ENCODE peak calls at places on chromosome 6, in eight cellular contexts. V is HFF-Myc; M is heart left ventricle; F is right lobe of liver; K is psoas muscle; Q is T-helper 1 cell; D is activated CD4-positive, alpha-beta T cell treated with anti-CD3 and anti-CD28 coated beads, Interleukin-2, amount 50 U/mL, for 4 hours; G is left lung. I is an unnamed sample.

GRCh38 chr6:65566117-65566516 is 140.9 kb downstream of the EYS start:
- DNase-seq in V (no peak), M (no peak), F (no peak), K (no peak), Q (no peak), D (no peak), G (no peak), I (no peak)

GRCh38 chr6:4889701-4890100 is 113.5 kb downstream of the CDYL start:
- DNase-seq in V (no peak), M (no peak), F (no peak), K (no peak), Q (no peak), D (no peak), G (no peak), I (no peak)

GRCh38 chr6:26521485-26522391 is 16.4 kb upstream of the HMGN4 start:
- DNase-seq in V (no peak), M (peak), F (peak), K (peak), Q (peak), D (peak), G (peak), I (peak)

GRCh38 chr6:36120979-36121706 is 9.2 kb upstream of the MAPK13 start:
- DNase-seq in V (no peak), M (peak), F (peak), K (peak), Q (no peak), D (peak), G (peak), I (no peak)

GRCh38 chr6:137493218-137494038 is 766 bp downstream of the OLIG3 start:
- DNase-seq in V (no peak), M (no peak), F (no peak), K (peak), Q (no peak), D (no peak), G (no peak), I (peak)

GRCh38 chr6:49676671-49677281 is 36.6 kb downstream of the CRISP2 start:
- DNase-seq in V (no peak), M (no peak), F (no peak), K (no peak), Q (no peak), D (no peak), G (no peak), I (no peak)

GRCh38 chr6:2630362-2630761 is 120.4 kb downstream of the MYLK4 start:
- DNase-seq in V (peak), M (no peak), F (no peak), K (no peak), Q (no peak), D (no peak), G (no peak), I (peak)

GRCh38 chr6:8749449-8749848 is 314.1 kb upstream of the SLC35B3 start:
- DNase-seq in V (no peak), M (no peak), F (no peak), K (no peak), Q (no peak), D (no peak), G (no peak), I (no peak)

GRCh38 chr6:92479821-92480220 is 939.5 kb downstream of the EPHA7 start:
- DNase-seq in V (no peak), M (no peak), F (no peak), K (no peak), Q (no peak), D (no peak), G (no peak), I (no peak)

GRCh38 chr6:53493635-53494025 is 51.3 kb downstream of the GCLC start:
- DNase-seq in V (no peak), M (no peak), F (no peak), K (no peak), Q (no peak), D (no peak), G (no peak), I (no peak)

GRCh38 chr6:139448094-139448649 is 73.7 kb upstream of the CITED2 start:
- DNase-seq in V (no peak), M (no peak), F (no peak), K (no peak), Q (no peak), D (no peak), G (no peak), I (no peak)

GRCh38 chr6:29926081-29926794 is 16.1 kb upstream of the HLA-A start:
- DNase-seq in V (no peak), M (peak), F (no peak), K (peak), Q (no peak), D (peak), G (no peak), I (peak)

GRCh38 chr6:113381957-113382356 is 475.2 kb upstream of the MARCKS start:
- DNase-seq in V (peak), M (no peak), F (no peak), K (no peak), Q (no peak), D (no peak), G (no peak), I (peak)

GRCh38 chr6:34657307-34657978 is 39.1 kb downstream of the ILRUN start:
- DNase-seq in V (no peak), M (peak), F (peak), K (no peak), Q (no peak), D (no peak), G (no peak), I (no peak)

GRCh38 chr6:35185302-35185681 is 28.5 kb upstream of the SCUBE3 start:
- DNase-seq in V (no peak), M (peak), F (no peak), K (peak), Q (no peak), D (no peak), G (peak), I (no peak)

GRCh38 chr6:3526962-3527796 is 70.3 kb upstream of the SLC22A23 start:
- DNase-seq in V (no peak), M (no peak), F (no peak), K (no peak), Q (no peak), D (no peak), G (no peak), I (no peak)

GRCh38 chr6:3769610-3770009 is 18.1 kb upstream of the PXDC1 start:
- DNase-seq in V (no peak), M (no peak), F (no peak), K (no peak), Q (no peak), D (no peak), G (no peak), I (no peak)

GRCh38 chr6:137692806-137693205 is 174.3 kb upstream of the TNFAIP3 start:
- DNase-seq in V (no peak), M (no peak), F (no peak), K (no peak), Q (no peak), D (no peak), G (no peak), I (no peak)

GRCh38 chr6:130324657-130325056 is 41.2 kb upstream of the TMEM200A start:
- DNase-seq in V (no peak), M (no peak), F (no peak), K (no peak), Q (no peak), D (no peak), G (no peak), I (no peak)

GRCh38 chr6:44452725-44453124 is 65.2 kb downstream of the CDC5L start:
- DNase-seq in V (no peak), M (no peak), F (no peak), K (no peak), Q (no peak), D (no peak), G (no peak), I (no peak)

GRCh38 chr6:119347466-119348307 is 1.9 kb downstream of the MAN1A1 start:
- DNase-seq in V (no peak), M (peak), F (peak), K (peak), Q (peak), D (no peak), G (peak), I (peak)

GRCh38 chr6:62615366-62616015 is 329.5 kb upstream of the KHDRBS2 start:
- DNase-seq in V (no peak), M (no peak), F (no peak), K (no peak), Q (no peak), D (no peak), G (peak), I (no peak)

GRCh38 chr6:151179321-151179720 is 60.4 kb upstream of the AKAP12 start:
- DNase-seq in V (peak), M (no peak), F (no peak), K (no peak), Q (no peak), D (no peak), G (no peak), I (no peak)

I was measured in pancreas.